ENCODE peak calls at places on chromosome 14, in four cellular contexts. N is A549, T is iPS DF 6.9, C is left lung. M is an unnamed sample.

GRCh38 chr14:79193689-79194477 is 1017.4 kb downstream of the DIO2 start:
- DNase-seq in N (no peak), T (no peak), C (no peak), M (no peak)

GRCh38 chr14:81298911-81299310 is 78.2 kb upstream of the GTF2A1 start:
- DNase-seq in N (no peak), T (no peak), C (no peak), M (no peak)

GRCh38 chr14:94588311-94588710 is 7.1 kb downstream of the SERPINA5 start:
- DNase-seq in N (no peak), T (no peak), C (no peak), M (no peak)

GRCh38 chr14:52906141-52906601 is 44.7 kb downstream of the FERMT2 start:
- DNase-seq in N (no peak), T (no peak), C (no peak), M (no peak)

GRCh38 chr14:102949062-102949800 is 26.8 kb downstream of the AMN start:
- DNase-seq in N (no peak), T (no peak), C (no peak), M (no peak)

GRCh38 chr14:24133730-24134129 is 2.3 kb upstream of the PSME1 start:
- DNase-seq in N (no peak), T (no peak), C (no peak), M (no peak)

GRCh38 chr14:21455592-21455911 is 371 bp downstream of the CHD8 start:
- DNase-seq in N (no peak), T (no peak), C (no peak), M (no peak)

GRCh38 chr14:91327661-91328312 is 83.3 kb upstream of the GPR68 start:
- DNase-seq in N (no peak), T (no peak), C (no peak), M (no peak)

GRCh38 chr14:40003773-40004172 is 571.5 kb upstream of the FBXO33 start:
- DNase-seq in N (no peak), T (no peak), C (peak; percentile 33), M (no peak)

GRCh38 chr14:87184180-87184579 is 808.8 kb downstream of the GALC start:
- DNase-seq in N (no peak), T (no peak), C (no peak), M (no peak)

DNA sequence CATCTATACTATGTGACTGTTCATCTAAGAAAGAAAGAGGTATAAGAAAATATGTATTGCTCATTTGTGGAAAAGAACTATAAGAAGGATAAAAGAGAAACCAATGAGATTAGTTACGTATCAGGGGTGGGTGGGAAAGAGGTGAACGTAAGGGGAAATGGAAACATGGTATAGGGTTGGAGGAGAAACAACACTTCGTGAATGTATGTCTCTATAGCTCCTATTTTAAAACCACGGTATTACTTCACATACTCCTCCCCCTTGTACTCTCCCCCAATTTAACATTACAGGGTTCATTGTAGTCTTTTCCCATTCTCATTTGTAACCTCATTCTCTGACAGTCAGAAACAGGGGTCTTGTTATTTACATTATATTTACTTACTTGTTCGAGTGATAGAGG is 120.4 kb downstream of the FOXG1 start:
- DNase-seq in N (no peak), T (no peak), C (no peak), M (no peak)
- H3K9me3 ChIP-seq in N (no peaks in the 10 kb centered on the region), T (no peaks in the 10 kb centered on the region), C (no peaks in the 10 kb centered on the region), M (no peaks in the 10 kb centered on the region)

GRCh38 chr14:96176811-96177211 is 27.8 kb upstream of the BDKRB2 start:
- DNase-seq in N (no peak), T (no peak), C (no peak), M (no peak)
- H3K9me3 ChIP-seq in N (peaks cover 5% of the 10 kb centered on the region), T (no peaks in the 10 kb centered on the region), C (no peaks in the 10 kb centered on the region), M (no peaks in the 10 kb centered on the region)

GRCh38 chr14:104203071-104203425 is 64.7 kb downstream of the KIF26A start:
- DNase-seq in N (no peak), T (no peak), C (no peak), M (no peak)
- H3K9me3 ChIP-seq in N (no peaks in the 10 kb centered on the region), T (no peaks in the 10 kb centered on the region), C (no peaks in the 10 kb centered on the region), M (no peaks in the 10 kb centered on the region)

DNA sequence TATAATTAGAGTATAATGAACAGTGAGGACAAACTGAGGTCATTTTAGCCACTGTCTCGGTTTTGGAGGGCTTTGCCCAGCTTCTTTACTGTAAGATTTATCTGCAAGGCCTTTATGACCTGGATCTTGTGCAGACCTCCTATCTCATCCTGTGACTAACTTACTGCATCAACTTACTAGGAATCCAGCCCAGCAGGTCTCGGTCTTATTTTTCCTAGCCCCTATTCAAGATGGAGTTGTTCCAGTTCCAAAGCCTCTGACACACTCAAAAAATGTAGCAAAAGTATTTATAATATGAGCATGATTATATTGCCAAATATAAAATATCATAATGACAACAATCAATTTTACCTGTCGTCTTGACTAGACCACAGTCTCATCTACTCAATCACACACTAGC is 534.2 kb downstream of the TMEM121 start:
- DNase-seq in N (no peak), T (no peak), C (no peak), M (no peak)
- H3K9me3 ChIP-seq in N (no peaks in the 10 kb centered on the region), T (peaks cover 13% of the 10 kb centered on the region), C (no peaks in the 10 kb centered on the region), M (no peaks in the 10 kb centered on the region)

GRCh38 chr14:105889666-105890473 is 363.5 kb downstream of the TMEM121 start:
- DNase-seq in N (no peak), T (no peak), C (peak; percentile 24), M (peak; percentile 7)
- H3K9me3 ChIP-seq in N (no peaks in the 10 kb centered on the region), T (peaks cover 9% of the 10 kb centered on the region), C (no peaks in the 10 kb centered on the region), M (no peaks in the 10 kb centered on the region)

DNA sequence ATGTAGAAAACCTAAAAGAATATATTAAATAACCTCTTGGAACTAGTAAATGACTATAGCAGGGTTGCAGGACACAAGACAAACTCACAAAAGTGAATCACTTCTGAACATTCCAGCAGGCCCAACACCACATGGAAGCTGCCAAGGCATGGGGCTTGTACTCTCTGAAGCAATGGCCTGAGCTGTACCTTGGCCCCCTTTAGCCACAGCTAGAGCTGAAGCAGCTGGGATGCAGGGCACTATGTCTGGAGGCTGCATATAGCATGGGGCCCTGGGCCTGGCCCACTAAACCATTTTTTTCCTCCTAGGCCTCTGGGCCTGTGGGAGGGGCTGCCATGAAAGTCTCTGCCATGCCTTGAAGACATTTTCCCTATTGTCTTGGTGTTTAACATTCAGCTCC is 1067.3 kb downstream of the LRFN5 start:
- DNase-seq in N (no peak), T (no peak), C (no peak), M (no peak)
- H3K9me3 ChIP-seq in N (no peaks in the 10 kb centered on the region), T (no peaks in the 10 kb centered on the region), C (no peaks in the 10 kb centered on the region), M (no peaks in the 10 kb centered on the region)